ENCODE peak calls at places on chromosomes 1 and 21, in ten cellular contexts. K, T, D, X, Y, M, S, J, F and O are unnamed samples.

GRCh38 chr21:45823100-45823681 is 158.4 kb upstream of the COL6A1 start:
- DNase-seq in K (no peak), T (peak), D (no peak), X (no peak), Y (no peak), M (no peak), S (no peak), J (peak), F (no peak), O (no peak)

GRCh38 chr1:93433407-93433961 is 14.4 kb upstream of the FNBP1L start:
- DNase-seq in K (no peak), T (no peak), D (no peak), X (peak), Y (no peak), M (no peak), S (no peak), J (no peak), F (no peak), O (no peak)

GRCh38 chr1:55010194-55010886 is 11.6 kb downstream of the BSND start:
- DNase-seq in K (no peak), T (no peak), D (no peak), X (no peak), Y (no peak), M (no peak), S (no peak), J (peak), F (no peak), O (no peak)

GRCh38 chr1:214205053-214205452 is 75.9 kb upstream of the SMYD2 start:
- DNase-seq in K (no peak), T (no peak), D (no peak), X (no peak), Y (no peak), M (no peak), S (no peak), J (no peak), F (no peak), O (no peak)

GRCh38 chr1:85596531-85596930 is 16.0 kb downstream of the CCN1 start:
- DNase-seq in K (no peak), T (no peak), D (no peak), X (no peak), Y (no peak), M (no peak), S (no peak), J (no peak), F (no peak), O (no peak)

GRCh38 chr21:43597052-43597451 is 62.2 kb downstream of the HSF2BP start:
- DNase-seq in K (no peak), T (no peak), D (no peak), X (no peak), Y (no peak), M (no peak), S (peak), J (no peak), F (peak), O (peak)

GRCh38 chr1:38941527-38942019 is at the start of gene RHBDL2:
- DNase-seq in K (peak), T (peak), D (no peak), X (peak), Y (peak), M (peak), S (peak), J (peak), F (peak), O (no peak)

GRCh38 chr1:12173631-12174121 is 6.9 kb downstream of the TNFRSF1B start:
- DNase-seq in K (peak), T (peak), D (peak), X (peak), Y (peak), M (no peak), S (no peak), J (no peak), F (no peak), O (no peak)

GRCh38 chr21:38219049-38219628 is 37.7 kb upstream of the KCNJ15 start:
- DNase-seq in K (peak), T (peak), D (peak), X (peak), Y (peak), M (peak), S (peak), J (peak), F (peak), O (peak)

GRCh38 chr1:222334026-222334680 is 213.8 kb downstream of the HHIPL2 start:
- DNase-seq in K (no peak), T (no peak), D (no peak), X (no peak), Y (no peak), M (no peak), S (peak), J (no peak), F (no peak), O (no peak)
- H3K27ac ChIP-seq in K (no peak), T (no peak), D (no peak), X (no peak), Y (no peak), M (no peak), S (no peak), J (no peak), F (no peak), O (no peak)

DNA sequence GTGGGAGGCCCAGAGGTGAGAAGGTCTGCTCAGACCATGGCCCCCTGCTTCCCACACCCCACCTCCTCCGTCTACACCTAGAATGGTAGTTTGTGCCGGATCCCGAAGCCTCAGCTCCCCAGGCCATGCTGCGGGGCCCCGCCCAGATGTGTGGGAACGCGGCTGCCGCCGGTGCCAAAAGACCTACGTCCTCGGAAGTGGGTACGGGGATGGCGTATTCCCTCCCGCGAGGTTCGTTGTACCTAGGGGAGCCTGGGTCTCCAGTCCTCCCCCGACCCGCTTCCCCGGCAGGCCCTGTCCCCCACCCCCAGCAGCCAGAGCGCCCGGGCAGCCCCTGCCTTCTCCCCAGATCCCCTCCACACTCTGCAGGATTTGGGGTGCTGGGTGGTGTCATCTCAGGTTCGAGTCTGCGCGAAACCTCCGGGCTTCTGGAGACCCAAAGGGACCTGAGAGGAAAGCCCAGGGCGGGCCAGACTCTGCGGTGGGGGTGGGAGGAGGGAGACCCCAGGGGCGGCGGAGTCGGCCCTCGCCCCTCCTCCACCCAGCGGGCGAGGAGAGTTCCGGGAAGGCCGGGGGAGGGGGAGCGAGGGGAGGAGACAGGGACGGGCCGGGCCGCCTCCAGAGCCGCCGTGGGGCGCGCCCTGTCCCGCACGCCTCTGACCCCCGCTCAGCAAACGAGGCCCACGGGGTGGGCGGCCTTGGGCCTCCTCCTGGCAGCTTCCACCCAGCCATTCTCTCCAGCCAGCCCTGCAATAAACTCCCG is 6.2 kb upstream of the PRDM16 start:
- DNase-seq in K (peak), T (no peak), D (no peak), X (peak), Y (peak), M (no peak), S (no peak), J (peak), F (no peak), O (no peak)
- H3K27ac ChIP-seq in K (no peak), T (no peak), D (no peak), X (peak), Y (peak), M (peak), S (no peak), J (no peak), F (no peak), O (no peak)

GRCh38 chr1:21277178-21277577 is 13.1 kb downstream of the ECE1 start:
- DNase-seq in K (peak), T (no peak), D (no peak), X (no peak), Y (no peak), M (no peak), S (no peak), J (no peak), F (no peak), O (no peak)

GRCh38 chr1:21278208-21278861 is 11.9 kb downstream of the ECE1 start:
- DNase-seq in K (peak), T (no peak), D (no peak), X (no peak), Y (no peak), M (peak), S (no peak), J (no peak), F (no peak), O (no peak)

GRCh38 chr1:21280482-21280881 is 9.8 kb downstream of the ECE1 start:
- DNase-seq in K (peak), T (no peak), D (no peak), X (no peak), Y (no peak), M (no peak), S (no peak), J (no peak), F (no peak), O (no peak)

GRCh38 chr1:21278898-21279819 is 11.1 kb downstream of the ECE1 start:
- DNase-seq in K (peak), T (no peak), D (no peak), X (no peak), Y (peak), M (no peak), S (no peak), J (no peak), F (no peak), O (no peak)

DNA sequence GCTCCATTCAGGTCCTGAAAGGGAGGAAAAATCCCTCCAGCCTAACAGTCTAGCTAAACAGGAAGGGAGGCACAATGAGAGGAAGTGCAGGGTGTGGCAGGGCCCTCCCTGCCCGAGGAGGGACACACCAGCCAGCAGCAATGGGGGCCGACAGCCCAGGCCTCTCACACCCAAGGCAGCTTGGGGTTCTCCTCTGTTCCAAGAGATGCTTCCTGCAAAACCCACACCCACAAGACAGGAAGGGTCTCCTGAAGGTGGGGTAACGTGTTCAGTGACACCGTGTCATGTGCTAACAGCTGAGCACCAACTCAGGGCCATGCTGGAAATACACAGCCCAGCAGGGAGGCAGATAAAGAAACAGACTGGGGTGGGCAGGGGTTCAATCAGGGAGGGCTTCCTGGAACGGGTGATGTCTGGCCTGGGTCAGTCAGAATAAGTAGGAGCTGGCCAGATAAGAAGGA is 10.2 kb downstream of the ECE1 start:
- DNase-seq in K (peak), T (peak), D (peak), X (no peak), Y (no peak), M (no peak), S (no peak), J (no peak), F (no peak), O (no peak)
- H3K27ac ChIP-seq in K (peak), T (peak), D (no peak), X (peak), Y (peak), M (peak), S (no peak), J (peak), F (peak), O (no peak)

DNA sequence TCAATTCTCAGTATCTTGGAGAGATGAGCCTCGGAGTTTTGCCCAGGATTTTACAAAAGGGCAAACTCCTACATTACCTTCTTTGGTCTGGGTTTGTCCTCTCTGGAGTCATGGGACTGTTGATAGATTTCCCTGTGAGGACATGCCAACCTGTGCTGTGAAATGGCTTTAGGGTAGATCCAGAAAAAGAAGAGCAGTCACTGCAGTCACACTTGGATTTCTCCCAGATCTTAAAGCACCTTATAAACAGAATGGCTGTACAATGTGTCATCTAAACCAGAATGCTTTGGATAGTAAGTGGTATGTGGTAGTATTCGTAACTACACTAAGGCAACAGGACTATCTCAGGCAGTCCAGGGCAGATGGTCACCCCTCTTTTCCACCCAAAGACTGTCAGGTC is 1.9 kb upstream of the CSRP1 start:
- DNase-seq in K (no peak), T (peak), D (no peak), X (no peak), Y (no peak), M (no peak), S (no peak), J (no peak), F (no peak), O (no peak)
- H3K27ac ChIP-seq in K (no peak), T (peak), D (no peak), X (peak), Y (no peak), M (no peak), S (no peak), J (no peak), F (no peak), O (no peak)

GRCh38 chr1:225896937-225897549 is 8.1 kb upstream of the LEFTY1 start:
- DNase-seq in K (peak), T (no peak), D (peak), X (peak), Y (no peak), M (no peak), S (peak), J (no peak), F (peak), O (peak)
- H3K27ac ChIP-seq in K (no peak), T (no peak), D (peak), X (peak), Y (no peak), M (no peak), S (no peak), J (no peak), F (peak), O (no peak)

DNA sequence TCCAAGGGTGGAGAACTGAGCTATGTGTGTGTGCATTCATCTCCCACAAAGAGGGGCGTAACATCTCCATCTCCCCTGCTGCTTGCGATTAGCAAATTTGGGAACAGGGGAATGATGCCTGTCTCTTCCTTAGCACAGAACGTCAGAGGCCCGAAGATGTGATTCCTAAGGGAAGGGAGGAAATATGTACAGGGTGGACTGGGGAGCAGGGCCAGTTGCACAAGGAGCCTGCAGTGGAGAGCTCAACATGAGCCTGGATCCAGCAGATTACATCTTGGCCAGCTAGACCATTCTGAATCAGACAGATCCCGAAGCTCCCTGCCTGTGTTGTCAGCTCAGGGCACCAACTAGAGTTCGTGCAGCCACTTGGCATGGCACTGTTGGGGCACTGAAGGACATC is 118.1 kb downstream of the NGF start:
- DNase-seq in K (peak), T (peak), D (no peak), X (no peak), Y (no peak), M (peak), S (no peak), J (no peak), F (no peak), O (no peak)
- H3K27ac ChIP-seq in K (no peak), T (peak), D (no peak), X (no peak), Y (no peak), M (peak), S (no peak), J (no peak), F (no peak), O (no peak)

GRCh38 chr1:15452216-15452615 is 4.3 kb upstream of the CELA2A start:
- DNase-seq in K (no peak), T (no peak), D (no peak), X (no peak), Y (no peak), M (no peak), S (no peak), J (no peak), F (no peak), O (no peak)

GRCh38 chr1:15454256-15454655 is 2.3 kb upstream of the CELA2A start:
- DNase-seq in K (no peak), T (no peak), D (no peak), X (peak), Y (no peak), M (no peak), S (no peak), J (no peak), F (no peak), O (no peak)

GRCh38 chr1:15451014-15451722 is 5.4 kb upstream of the CELA2A start:
- DNase-seq in K (no peak), T (no peak), D (no peak), X (no peak), Y (no peak), M (no peak), S (no peak), J (no peak), F (no peak), O (no peak)

GRCh38 chr1:15453773-15454172 is 2.8 kb upstream of the CELA2A start:
- DNase-seq in K (no peak), T (no peak), D (no peak), X (no peak), Y (no peak), M (no peak), S (no peak), J (no peak), F (no peak), O (no peak)

GRCh38 chr1:15452866-15453571 is 3.5 kb upstream of the CELA2A start:
- DNase-seq in K (no peak), T (no peak), D (no peak), X (no peak), Y (no peak), M (no peak), S (no peak), J (no peak), F (no peak), O (no peak)
- H3K27ac ChIP-seq in K (no peak), T (no peak), D (no peak), X (no peak), Y (no peak), M (no peak), S (no peak), J (no peak), F (no peak), O (no peak)

GRCh38 chr1:115714572-115715141 is 53.9 kb downstream of the CASQ2 start:
- DNase-seq in K (no peak), T (no peak), D (no peak), X (peak), Y (no peak), M (no peak), S (peak), J (no peak), F (peak), O (peak)
- H3K27ac ChIP-seq in K (no peak), T (no peak), D (no peak), X (no peak), Y (no peak), M (no peak), S (peak), J (no peak), F (no peak), O (peak)